ENCODE peak calls at places on chromosome 13, in five cellular contexts. One of them, this sample, is unnamed.

GRCh38 chr13:23552171-23552570 is 18.0 kb upstream of the TNFRSF19 start:
- DNase-seq in CD4-positive, alpha-beta T cell: no peak
- DNase-seq in fibroblast of villous mesenchyme: no peak
- DNase-seq in colonic mucosa: no peak
- DNase-seq in MM.1S: no peak
- DNase-seq in this sample: no peak

GRCh38 chr13:39875583-39875982 is 220.1 kb downstream of the COG6 start:
- DNase-seq in MM.1S: no peak
- DNase-seq in colonic mucosa: no peak
- DNase-seq in CD4-positive, alpha-beta T cell: no peak
- DNase-seq in fibroblast of villous mesenchyme: no peak
- DNase-seq in this sample: no peak

GRCh38 chr13:66264976-66265375 is 965.2 kb downstream of the PCDH9 start:
- DNase-seq in fibroblast of villous mesenchyme: no peak
- DNase-seq in colonic mucosa: no peak
- DNase-seq in MM.1S: no peak
- DNase-seq in CD4-positive, alpha-beta T cell: no peak
- DNase-seq in this sample: peak

GRCh38 chr13:60121288-60121687 is 42.4 kb downstream of the DIAPH3 start:
- DNase-seq in fibroblast of villous mesenchyme: no peak
- DNase-seq in MM.1S: no peak
- DNase-seq in CD4-positive, alpha-beta T cell: no peak
- DNase-seq in colonic mucosa: no peak
- DNase-seq in this sample: no peak

GRCh38 chr13:98534821-98535220 is 42.1 kb downstream of the STK24 start:
- DNase-seq in colonic mucosa: no peak
- DNase-seq in fibroblast of villous mesenchyme: no peak
- DNase-seq in CD4-positive, alpha-beta T cell: no peak
- DNase-seq in MM.1S: no peak
- DNase-seq in this sample: no peak

GRCh38 chr13:62629618-62630017 is 1214.0 kb upstream of the PCDH20 start:
- DNase-seq in colonic mucosa: no peak
- DNase-seq in CD4-positive, alpha-beta T cell: no peak
- DNase-seq in fibroblast of villous mesenchyme: no peak
- DNase-seq in MM.1S: no peak
- DNase-seq in this sample: no peak

GRCh38 chr13:111337206-111337605 is 16.8 kb downstream of the TEX29 start:
- DNase-seq in CD4-positive, alpha-beta T cell: no peak
- DNase-seq in MM.1S: no peak
- DNase-seq in fibroblast of villous mesenchyme: peak
- DNase-seq in colonic mucosa: no peak
- DNase-seq in this sample: peak

GRCh38 chr13:59680429-59681024 is 483.2 kb downstream of the DIAPH3 start:
- DNase-seq in CD4-positive, alpha-beta T cell: no peak
- DNase-seq in colonic mucosa: no peak
- DNase-seq in MM.1S: peak
- DNase-seq in fibroblast of villous mesenchyme: peak
- DNase-seq in this sample: peak

GRCh38 chr13:58018865-58019264 is 387.3 kb downstream of the PCDH17 start:
- DNase-seq in CD4-positive, alpha-beta T cell: no peak
- DNase-seq in MM.1S: no peak
- DNase-seq in colonic mucosa: no peak
- DNase-seq in fibroblast of villous mesenchyme: no peak
- DNase-seq in this sample: no peak

GRCh38 chr13:40408602-40409001 is 257.8 kb downstream of the FOXO1 start:
- DNase-seq in fibroblast of villous mesenchyme: peak
- DNase-seq in CD4-positive, alpha-beta T cell: no peak
- DNase-seq in MM.1S: no peak
- DNase-seq in colonic mucosa: no peak
- DNase-seq in this sample: peak

GRCh38 chr13:94966380-94966779 is 254.0 kb upstream of the SOX21 start:
- DNase-seq in MM.1S: no peak
- DNase-seq in CD4-positive, alpha-beta T cell: no peak
- DNase-seq in fibroblast of villous mesenchyme: no peak
- DNase-seq in colonic mucosa: no peak
- DNase-seq in this sample: no peak

GRCh38 chr13:59823495-59823894 is 340.2 kb downstream of the DIAPH3 start:
- DNase-seq in fibroblast of villous mesenchyme: peak
- DNase-seq in colonic mucosa: no peak
- DNase-seq in CD4-positive, alpha-beta T cell: no peak
- DNase-seq in MM.1S: no peak
- DNase-seq in this sample: peak

GRCh38 chr13:76937416-76937815 is 10.9 kb upstream of the ACOD1 start:
- DNase-seq in fibroblast of villous mesenchyme: peak
- DNase-seq in MM.1S: no peak
- DNase-seq in CD4-positive, alpha-beta T cell: no peak
- DNase-seq in colonic mucosa: no peak
- DNase-seq in this sample: peak

GRCh38 chr13:111951982-111952565 is 114.9 kb upstream of the SOX1 start:
- DNase-seq in colonic mucosa: no peak
- DNase-seq in fibroblast of villous mesenchyme: no peak
- DNase-seq in CD4-positive, alpha-beta T cell: no peak
- DNase-seq in MM.1S: no peak
- DNase-seq in this sample: no peak

GRCh38 chr13:20182231-20182846 is 10.4 kb downstream of the GJB2 start:
- DNase-seq in CD4-positive, alpha-beta T cell: peak
- DNase-seq in MM.1S: peak
- DNase-seq in colonic mucosa: no peak
- DNase-seq in fibroblast of villous mesenchyme: peak
- DNase-seq in this sample: peak

GRCh38 chr13:50757021-50757420 is 86.5 kb downstream of the DLEU7 start:
- DNase-seq in CD4-positive, alpha-beta T cell: no peak
- DNase-seq in MM.1S: no peak
- DNase-seq in colonic mucosa: no peak
- DNase-seq in fibroblast of villous mesenchyme: peak
- DNase-seq in this sample: peak

GRCh38 chr13:83423361-83423760 is 458.9 kb downstream of the SLITRK1 start:
- DNase-seq in MM.1S: no peak
- DNase-seq in colonic mucosa: no peak
- DNase-seq in CD4-positive, alpha-beta T cell: no peak
- DNase-seq in fibroblast of villous mesenchyme: no peak
- DNase-seq in this sample: no peak

GRCh38 chr13:78102121-78102677 is 183.6 kb upstream of the EDNRB start:
- DNase-seq in fibroblast of villous mesenchyme: peak
- DNase-seq in MM.1S: peak
- DNase-seq in colonic mucosa: peak
- DNase-seq in CD4-positive, alpha-beta T cell: no peak
- DNase-seq in this sample: peak

DNA sequence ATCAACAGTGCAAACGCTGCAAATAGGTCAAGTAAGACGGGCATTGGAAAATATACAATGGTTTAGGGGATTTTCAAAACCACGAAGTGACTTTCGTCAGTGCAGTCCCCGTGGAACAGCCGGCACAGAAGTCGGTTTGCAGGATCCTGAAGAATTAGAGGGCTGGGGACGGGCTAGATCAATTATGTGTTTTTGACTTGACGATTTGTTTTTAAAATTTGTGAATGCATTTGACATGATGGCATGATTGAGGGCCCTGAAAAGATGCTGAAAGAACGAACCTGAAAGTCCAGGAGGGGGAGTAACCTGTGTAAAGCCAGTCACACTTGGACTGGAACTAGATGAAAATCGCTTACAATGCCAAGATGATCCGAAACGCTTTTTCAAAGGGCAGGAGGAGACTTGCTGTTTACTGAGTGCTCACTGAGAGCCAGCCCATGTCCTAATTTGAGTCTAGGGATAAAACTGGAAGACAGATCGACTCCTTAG is 8.9 kb upstream of the DGKH start:
- DNase-seq in colonic mucosa: peak
- DNase-seq in fibroblast of villous mesenchyme: no peak
- DNase-seq in CD4-positive, alpha-beta T cell: no peak
- DNase-seq in MM.1S: no peak
- DNase-seq in this sample: no peak
- TF ChIP-seq CTCF in colonic mucosa: no peak
- TF ChIP-seq CTCF in fibroblast of villous mesenchyme: no peak
- TF ChIP-seq CTCF in CD4-positive, alpha-beta T cell: no peak
- TF ChIP-seq CTCF in MM.1S: no peak
- TF ChIP-seq CTCF in this sample: peak

DNA sequence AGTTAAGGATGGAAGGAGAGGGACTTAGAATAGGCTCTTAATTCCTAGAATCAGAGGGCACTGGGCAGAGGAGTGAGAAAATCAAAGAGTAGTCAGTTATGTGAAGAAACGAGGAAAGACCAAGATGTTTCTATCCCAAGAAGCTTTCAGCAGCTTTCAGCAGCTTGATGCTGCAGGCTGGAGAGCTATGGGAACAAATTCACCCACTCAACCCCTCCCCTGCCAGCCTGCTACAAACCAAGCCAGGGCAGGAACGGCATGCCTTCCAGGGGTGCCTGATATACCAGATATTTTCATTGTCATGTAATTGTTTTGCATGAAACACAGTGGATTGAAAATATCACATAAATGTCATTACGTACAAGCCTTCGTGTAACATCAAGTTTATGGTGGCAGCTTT is 262.2 kb downstream of the FGF14 start:
- DNase-seq in fibroblast of villous mesenchyme: no peak
- DNase-seq in colonic mucosa: no peak
- DNase-seq in CD4-positive, alpha-beta T cell: no peak
- DNase-seq in MM.1S: no peak
- DNase-seq in this sample: no peak
- TF ChIP-seq CTCF in fibroblast of villous mesenchyme: no peak
- TF ChIP-seq CTCF in colonic mucosa: no peak
- TF ChIP-seq CTCF in CD4-positive, alpha-beta T cell: no peak
- TF ChIP-seq CTCF in MM.1S: no peak
- TF ChIP-seq CTCF in this sample: no peak

GRCh38 chr13:89066868-89067466 is 1395.8 kb downstream of the SLITRK5 start:
- DNase-seq in colonic mucosa: peak
- DNase-seq in MM.1S: peak
- DNase-seq in CD4-positive, alpha-beta T cell: peak
- DNase-seq in fibroblast of villous mesenchyme: peak
- DNase-seq in this sample: peak
- TF ChIP-seq CTCF in colonic mucosa: peak
- TF ChIP-seq CTCF in MM.1S: peak
- TF ChIP-seq CTCF in CD4-positive, alpha-beta T cell: peak
- TF ChIP-seq CTCF in fibroblast of villous mesenchyme: peak
- TF ChIP-seq CTCF in this sample: peak

GRCh38 chr13:52846567-52847321 is 1.7 kb downstream of the PCDH8 start:
- DNase-seq in fibroblast of villous mesenchyme: peak
- DNase-seq in colonic mucosa: peak
- DNase-seq in MM.1S: no peak
- DNase-seq in CD4-positive, alpha-beta T cell: no peak
- DNase-seq in this sample: peak
- TF ChIP-seq CTCF in fibroblast of villous mesenchyme: no peak
- TF ChIP-seq CTCF in colonic mucosa: no peak
- TF ChIP-seq CTCF in MM.1S: no peak
- TF ChIP-seq CTCF in CD4-positive, alpha-beta T cell: no peak
- TF ChIP-seq CTCF in this sample: peak

DNA sequence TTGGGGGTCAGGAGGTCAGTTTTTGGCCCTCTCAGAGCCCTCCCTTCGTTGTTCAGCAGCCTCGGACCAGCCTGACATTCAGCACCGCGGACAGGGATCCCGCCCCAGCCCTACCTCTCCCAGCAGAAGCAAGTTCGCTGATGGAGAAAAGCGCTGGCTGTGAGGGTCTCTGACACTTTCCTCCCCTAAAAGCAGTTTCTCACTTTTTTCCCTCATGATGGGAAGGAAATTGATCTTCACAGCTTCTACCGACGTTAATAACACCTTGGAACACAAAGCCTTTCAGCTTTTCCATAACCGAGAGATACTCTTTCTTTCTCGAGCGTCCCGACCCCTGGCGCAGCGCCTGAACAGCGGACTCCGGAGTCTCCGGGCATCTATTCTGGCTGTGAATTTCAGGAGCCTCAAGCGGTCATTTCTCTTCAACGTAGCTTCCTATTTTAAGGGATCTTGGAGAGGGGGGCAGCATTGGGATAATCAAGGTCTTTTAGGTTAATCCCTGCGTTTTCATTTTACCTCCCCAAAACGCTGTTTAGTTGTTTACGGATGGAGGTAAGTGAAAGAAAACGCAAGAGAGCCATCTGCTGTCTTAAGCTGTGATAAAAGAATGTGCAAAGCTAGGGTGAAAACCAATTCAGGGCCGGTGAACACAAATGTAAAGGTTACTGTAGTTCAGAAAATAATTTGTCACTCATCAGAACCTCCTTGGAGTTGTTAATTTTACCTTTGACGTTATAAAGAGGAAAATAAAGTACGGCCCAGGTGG is 467.2 kb downstream of the ITGBL1 start:
- DNase-seq in MM.1S: no peak
- DNase-seq in CD4-positive, alpha-beta T cell: no peak
- DNase-seq in colonic mucosa: no peak
- DNase-seq in fibroblast of villous mesenchyme: peak
- DNase-seq in this sample: peak
- TF ChIP-seq CTCF in MM.1S: peak
- TF ChIP-seq CTCF in CD4-positive, alpha-beta T cell: no peak
- TF ChIP-seq CTCF in colonic mucosa: no peak
- TF ChIP-seq CTCF in fibroblast of villous mesenchyme: no peak
- TF ChIP-seq CTCF in this sample: peak

DNA sequence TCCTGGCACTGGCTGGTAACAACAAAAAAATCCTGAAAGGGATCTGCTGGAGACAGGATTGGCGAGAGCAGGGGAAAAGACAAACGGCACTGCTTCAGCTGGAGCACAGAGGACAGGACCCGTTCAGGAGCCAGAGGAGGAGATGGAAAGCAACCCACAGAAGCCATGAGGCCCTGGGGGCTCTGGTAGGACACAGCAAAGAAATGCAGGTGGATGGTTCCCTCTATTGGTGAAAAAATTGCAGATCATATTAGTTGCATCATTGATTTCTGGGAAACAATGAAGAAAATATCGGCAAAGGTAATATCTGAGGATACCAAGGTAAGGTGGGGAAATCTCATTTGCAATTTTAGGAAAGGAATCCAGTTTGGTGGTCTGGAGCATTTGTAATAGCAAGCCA is 25.7 kb upstream of the TPP2 start:
- DNase-seq in CD4-positive, alpha-beta T cell: no peak
- DNase-seq in MM.1S: peak
- DNase-seq in colonic mucosa: no peak
- DNase-seq in fibroblast of villous mesenchyme: no peak
- DNase-seq in this sample: no peak
- TF ChIP-seq CTCF in CD4-positive, alpha-beta T cell: no peak
- TF ChIP-seq CTCF in MM.1S: peak
- TF ChIP-seq CTCF in colonic mucosa: no peak
- TF ChIP-seq CTCF in fibroblast of villous mesenchyme: peak
- TF ChIP-seq CTCF in this sample: peak

GRCh38 chr13:65188691-65189090 is 2041.4 kb downstream of the PCDH9 start:
- DNase-seq in CD4-positive, alpha-beta T cell: no peak
- DNase-seq in fibroblast of villous mesenchyme: no peak
- DNase-seq in colonic mucosa: no peak
- DNase-seq in MM.1S: no peak
- DNase-seq in this sample: no peak
- TF ChIP-seq CTCF in CD4-positive, alpha-beta T cell: no peak
- TF ChIP-seq CTCF in fibroblast of villous mesenchyme: no peak
- TF ChIP-seq CTCF in colonic mucosa: no peak
- TF ChIP-seq CTCF in MM.1S: no peak
- TF ChIP-seq CTCF in this sample: no peak

This sample was measured in choroid plexus epithelial cell.